ENCODE peak calls at places on chromosomes 16 and 17, in nine cellular contexts. D, H, L, Z, X, W, K, Y and A are unnamed samples.

GRCh38 chr17:12667299-12667958 is 1.7 kb downstream of the MYOCD start:
- DNase-seq in X (no peak), Y (peak; percentile 51), D (no peak), H (no peak), Z (no peak), K (no peak), W (peak; percentile 59), L (peak; percentile 22), A (peak; percentile 8)

GRCh38 chr16:68232335-68232734 is 3.6 kb downstream of the ESRP2 start:
- DNase-seq in Z (peak; percentile 25), K (no peak), W (no peak), H (no peak), D (no peak), L (no peak), X (no peak), Y (no peak), A (no peak)

GRCh38 chr16:78443780-78444422 is 344.4 kb downstream of the WWOX start:
- DNase-seq in H (no peak), Z (no peak), K (no peak), W (no peak), L (no peak), Y (peak; percentile 0), D (no peak), X (no peak), A (no peak)

GRCh38 chr17:29618272-29619065 is 4.2 kb downstream of the CORO6 start:
- DNase-seq in D (no peak), Y (no peak), H (no peak), Z (no peak), X (no peak), L (no peak), W (no peak), K (peak; percentile 44), A (no peak)

GRCh38 chr16:57619606-57620315 is 8.7 kb upstream of the ADGRG1 start:
- DNase-seq in X (peak; percentile 66), H (no peak), Z (peak; percentile 21), K (no peak), L (no peak), D (peak; percentile 92), W (no peak), Y (no peak), A (no peak)

GRCh38 chr16:68090109-68090508 is 4.9 kb downstream of the NFATC3 start:
- DNase-seq in W (no peak), Z (no peak), L (peak; percentile 60), H (no peak), D (no peak), K (no peak), X (no peak), Y (no peak), A (no peak)

GRCh38 chr17:731943-732787 is at the start of gene TLCD3A:
- DNase-seq in W (no peak), D (peak; percentile 75), H (peak; percentile 77), X (no peak), Z (peak; percentile 48), L (peak; percentile 33), Y (peak; percentile 58), K (peak; percentile 92), A (peak; percentile 63)

GRCh38 chr17:39972271-39972670 is 8.3 kb upstream of the PSMD3 start:
- DNase-seq in L (no peak), H (no peak), W (no peak), D (no peak), K (no peak), Y (peak; percentile 28), Z (no peak), X (no peak), A (no peak)

GRCh38 chr17:40315678-40316570 is 6.9 kb downstream of the RARA start:
- DNase-seq in X (peak; percentile 68), H (no peak), L (no peak), Z (no peak), W (no peak), K (no peak), Y (no peak), D (no peak), A (no peak)

GRCh38 chr16:3578610-3579551 is 1.7 kb upstream of the NLRC3 start:
- DNase-seq in Y (no peak), K (peak; percentile 67), L (peak; percentile 93), X (no peak), Z (no peak), W (no peak), D (no peak), H (no peak), A (no peak)

GRCh38 chr17:74045608-74046007 is 157.9 kb upstream of the RPL38 start:
- DNase-seq in Z (no peak), H (no peak), D (no peak), K (no peak), W (no peak), L (no peak), X (no peak), Y (no peak), A (no peak)

DNA sequence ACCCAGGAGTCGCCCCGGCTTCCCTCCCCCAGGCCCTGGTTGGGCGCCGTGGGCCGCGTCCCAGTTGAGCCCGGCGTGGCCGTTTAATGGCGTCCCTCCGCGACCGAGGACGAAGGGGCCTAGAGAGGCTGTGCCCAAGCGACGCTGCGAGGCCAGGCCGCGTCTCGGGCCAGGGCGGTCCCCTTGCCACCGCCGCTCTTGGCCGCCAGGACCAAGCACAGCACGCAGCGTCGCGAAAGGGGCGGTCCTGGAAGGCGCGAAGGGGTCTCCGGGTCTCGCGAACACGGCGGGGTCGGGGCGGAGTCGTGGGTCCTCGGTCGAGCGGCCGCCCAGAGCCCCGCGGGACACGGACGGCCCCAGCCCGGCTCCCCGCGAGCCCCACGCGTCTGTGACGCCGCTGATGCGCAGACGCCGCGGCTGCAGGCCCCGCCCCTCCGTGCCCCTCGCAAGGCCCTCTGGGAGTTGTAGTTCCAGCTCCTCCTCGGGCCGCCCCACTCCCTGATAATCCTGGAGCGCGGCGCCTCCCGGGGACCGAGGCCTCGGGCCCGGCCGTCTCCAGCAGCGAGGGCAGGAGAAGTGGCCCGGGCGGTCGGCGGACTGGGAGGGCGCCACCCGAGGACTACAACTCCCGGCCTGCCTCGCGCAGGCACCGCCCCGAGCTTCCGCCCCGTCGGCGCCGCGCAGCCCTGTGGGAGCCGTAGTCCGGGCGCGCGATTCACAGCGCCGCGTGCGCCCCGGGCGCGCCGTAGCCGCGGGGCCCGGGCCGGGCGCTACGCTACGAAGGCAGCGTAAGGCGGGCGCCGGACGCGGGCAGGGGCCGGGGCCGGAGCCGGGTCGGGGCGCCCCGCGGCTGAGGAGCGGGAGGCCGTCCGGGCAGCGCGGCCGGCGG is at the start of gene CAPN15:
- DNase-seq in Y (peak; percentile 84), W (peak; percentile 37), K (peak; percentile 95), L (peak; percentile 92), H (peak; percentile 93), D (peak; percentile 81), X (peak; percentile 95), Z (peak; percentile 84), A (peak; percentile 86)
- TF ChIP-seq CTCF in Y (peak; percentile 14), W (peak; percentile 4), K (no peak), L (no peak), H (no peak), D (peak; percentile 40), X (no peak), Z (no peak), A (peak; percentile 19)

DNA sequence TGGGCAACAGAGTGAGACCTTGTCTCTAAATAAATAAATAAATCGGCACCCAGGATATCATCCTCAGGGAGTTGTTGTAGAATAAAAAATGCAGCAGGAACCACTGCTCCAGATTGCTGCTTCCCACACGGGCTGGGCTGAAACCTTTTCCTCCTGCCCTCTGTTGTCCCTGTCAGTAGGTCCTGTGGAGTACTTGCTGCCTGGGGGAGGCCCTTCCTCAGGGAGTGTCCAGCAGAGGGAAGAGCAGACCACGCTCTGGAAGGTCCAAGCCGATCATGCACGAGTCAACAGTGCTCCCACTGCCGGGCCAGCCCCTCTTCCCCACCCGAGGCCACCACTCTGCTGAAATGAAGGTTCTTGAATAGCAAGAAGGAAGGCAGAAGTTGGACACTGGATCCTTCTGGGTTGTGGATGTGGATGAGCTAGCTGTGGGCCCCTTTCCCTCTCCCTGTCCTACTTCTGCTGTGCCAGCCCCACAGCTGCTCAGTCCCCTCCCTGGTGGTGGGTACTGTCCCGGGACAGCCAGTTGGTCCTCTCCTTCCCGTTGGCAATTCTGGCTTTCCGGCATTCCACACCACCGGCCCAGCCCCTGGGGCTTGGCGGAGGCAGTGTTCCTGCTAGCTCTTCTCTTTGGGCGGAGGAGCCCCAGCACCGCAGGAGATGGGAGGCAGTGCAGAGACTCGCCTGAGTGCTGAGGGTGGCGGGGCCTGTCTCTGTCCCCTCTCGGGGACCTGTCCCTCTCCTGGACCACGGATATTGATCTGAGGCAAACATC is 10.8 kb downstream of the CDK5R1 start:
- DNase-seq in Z (no peak), W (no peak), Y (no peak), D (no peak), X (no peak), K (no peak), H (no peak), L (no peak), A (no peak)
- TF ChIP-seq CTCF in Z (no peak), W (peak; percentile 22), Y (no peak), D (no peak), X (no peak), K (no peak), H (no peak), L (no peak), A (no peak)

GRCh38 chr16:71424626-71425025 is 17.2 kb downstream of the TLE7 start:
- DNase-seq in L (no peak), Y (no peak), X (no peak), Z (no peak), H (no peak), D (no peak), K (no peak), W (no peak), A (no peak)

GRCh38 chr16:71423865-71424264 is 18.0 kb downstream of the TLE7 start:
- DNase-seq in D (no peak), H (no peak), W (no peak), L (no peak), Y (no peak), K (no peak), Z (no peak), X (no peak), A (no peak)

GRCh38 chr16:71425746-71426068 is 16.1 kb downstream of the TLE7 start:
- DNase-seq in D (no peak), K (no peak), L (no peak), H (no peak), Z (no peak), Y (no peak), W (no peak), X (no peak), A (no peak)

GRCh38 chr16:71423016-71423415 is 18.8 kb downstream of the TLE7 start:
- DNase-seq in D (no peak), Y (no peak), K (no peak), H (no peak), X (no peak), W (no peak), Z (no peak), L (no peak), A (no peak)

GRCh38 chr16:71421911-71422310 is 19.9 kb downstream of the TLE7 start:
- DNase-seq in X (no peak), Y (no peak), D (no peak), H (no peak), W (no peak), K (peak; percentile 14), Z (no peak), L (peak; percentile 33), A (peak; percentile 44)
- TF ChIP-seq CTCF in X (no peak), Y (peak; percentile 22), D (no peak), H (no peak), W (peak; percentile 11), K (no peak), Z (no peak), L (peak; percentile 69), A (no peak)

GRCh38 chr17:67947325-67947813 is 48.9 kb downstream of the C17orf58 start:
- DNase-seq in L (no peak), W (no peak), X (no peak), Y (no peak), K (no peak), Z (no peak), D (no peak), H (no peak), A (no peak)

GRCh38 chr17:67942810-67943209 is 53.5 kb downstream of the C17orf58 start:
- DNase-seq in K (no peak), Y (peak; percentile 27), D (no peak), X (no peak), H (no peak), W (no peak), L (peak; percentile 15), Z (no peak), A (peak; percentile 18)

GRCh38 chr17:67944035-67944434 is 52.2 kb downstream of the C17orf58 start:
- DNase-seq in W (no peak), K (no peak), L (no peak), H (no peak), Y (no peak), Z (no peak), X (no peak), D (no peak), A (no peak)
- TF ChIP-seq CTCF in W (no peak), K (no peak), L (no peak), H (no peak), Y (no peak), Z (no peak), X (no peak), D (no peak), A (no peak)